ENCODE peak calls at places on chromosome 6, in nine cellular contexts. W is sigmoid colon; M is spleen; T is GM23248; F is colonic mucosa; Q is heart right ventricle; H is CD8-positive, alpha-beta T cell; S is bronchial epithelial cell; D is heart left ventricle. B is an unnamed sample.

GRCh38 chr6:80366721-80367120 is 260.2 kb downstream of the BCKDHB start:
- DNase-seq in W (no peak), M (no peak), T (no peak), F (no peak), Q (peak; percentile 72), H (no peak), S (no peak), D (peak; percentile 63), B (no peak)

GRCh38 chr6:119442776-119443184 is 93.2 kb upstream of the MAN1A1 start:
- DNase-seq in W (peak; percentile 80), M (no peak), T (no peak), F (no peak), Q (no peak), H (no peak), S (no peak), D (peak; percentile 20), B (no peak)

GRCh38 chr6:143176090-143177021 is 115.7 kb downstream of the AIG1 start:
- DNase-seq in W (no peak), M (no peak), T (peak; percentile 90), F (no peak), Q (no peak), H (no peak), S (peak; percentile 29), D (no peak), B (no peak)

GRCh38 chr6:27814665-27815424 is 97.4 kb downstream of the OR2B2 start:
- DNase-seq in W (peak; percentile 86), M (peak; percentile 83), T (peak; percentile 85), F (peak; percentile 85), Q (no peak), H (peak; percentile 74), S (peak; percentile 90), D (peak; percentile 70), B (peak; percentile 79)

GRCh38 chr6:63349401-63349800 is 29.6 kb upstream of the LGSN start:
- DNase-seq in W (no peak), M (no peak), T (no peak), F (no peak), Q (no peak), H (no peak), S (no peak), D (no peak), B (no peak)

GRCh38 chr6:153130515-153131036 is 506 bp downstream of the RGS17 start:
- DNase-seq in W (no peak), M (peak; percentile 73), T (peak; percentile 46), F (no peak), Q (no peak), H (no peak), S (no peak), D (no peak), B (no peak)

GRCh38 chr6:132715204-132715603 is 1.3 kb upstream of the VNN1 start:
- DNase-seq in W (no peak), M (no peak), T (peak; percentile 87), F (peak; percentile 47), Q (peak; percentile 18), H (no peak), S (peak; percentile 67), D (peak; percentile 24), B (no peak)

GRCh38 chr6:29739882-29740261 is 16.6 kb downstream of the HLA-F start:
- DNase-seq in W (no peak), M (no peak), T (no peak), F (no peak), Q (no peak), H (no peak), S (no peak), D (no peak), B (no peak)

GRCh38 chr6:150636808-150637207 is 37.1 kb downstream of the PLEKHG1 start:
- DNase-seq in W (no peak), M (no peak), T (no peak), F (no peak), Q (no peak), H (no peak), S (no peak), D (no peak), B (no peak)

GRCh38 chr6:119313937-119314893 is 35.3 kb downstream of the MAN1A1 start:
- DNase-seq in W (no peak), M (no peak), T (no peak), F (no peak), Q (no peak), H (peak; percentile 37), S (no peak), D (no peak), B (no peak)

GRCh38 chr6:113329942-113330897 is 526.9 kb upstream of the MARCKS start:
- DNase-seq in W (no peak), M (no peak), T (no peak), F (no peak), Q (no peak), H (no peak), S (no peak), D (no peak), B (no peak)

DNA sequence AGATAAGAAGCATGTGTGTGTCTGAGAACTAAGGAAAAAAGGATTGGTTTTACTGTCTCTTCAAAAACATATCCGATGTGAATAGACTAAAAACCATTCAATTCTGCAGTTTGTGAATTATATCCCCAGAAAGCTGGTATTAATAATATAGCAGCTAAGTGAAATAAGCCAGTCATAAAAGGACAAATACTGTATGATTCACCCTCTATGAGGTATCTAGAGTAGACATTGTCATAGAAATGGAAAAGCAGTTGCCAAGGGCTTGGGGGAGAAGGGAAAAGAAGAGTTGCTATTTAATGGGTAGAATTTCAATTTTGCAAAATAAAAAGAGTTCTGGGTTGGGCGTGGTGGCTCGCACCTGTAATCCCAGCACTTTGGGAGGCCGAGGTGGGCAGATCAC is 137.5 kb downstream of the ATXN1 start:
- DNase-seq in W (no peak), M (no peak), T (peak; percentile 56), F (no peak), Q (no peak), H (no peak), S (peak; percentile 6), D (no peak), B (no peak)
- H3K4me3 ChIP-seq in W (no peak overlapping the region), M (no peak overlapping the region), T (no peak overlapping the region), F (no peak overlapping the region), Q (no peak overlapping the region), H (no peak overlapping the region), S (no peak overlapping the region), D (no peak overlapping the region), B (no peak overlapping the region)

DNA sequence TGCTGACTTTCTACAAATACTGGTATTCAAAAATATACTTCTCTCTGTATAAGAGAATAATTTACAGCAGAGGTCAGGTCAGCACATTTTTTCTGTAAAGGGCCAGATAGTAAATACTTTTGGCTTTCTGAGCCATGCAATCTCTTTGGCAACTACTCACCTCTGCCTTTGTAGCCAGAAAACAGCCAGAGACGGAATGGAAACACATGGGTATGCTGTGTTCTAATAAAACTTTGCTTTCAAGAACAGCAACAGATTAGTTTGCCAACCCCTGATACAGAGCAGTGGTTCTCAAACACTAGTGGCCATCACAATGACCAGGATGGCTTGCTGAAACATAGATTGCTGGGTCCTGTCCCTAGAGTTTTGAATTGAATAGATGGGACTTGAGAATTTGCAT is 46.3 kb downstream of the SYCP2L start:
- DNase-seq in W (no peak), M (no peak), T (no peak), F (no peak), Q (no peak), H (no peak), S (no peak), D (no peak), B (no peak)
- H3K36me3 ChIP-seq in W (no peaks in the 10 kb centered on the region), M (no peaks in the 10 kb centered on the region), T (no peaks in the 10 kb centered on the region), F (no peaks in the 10 kb centered on the region), Q (no peaks in the 10 kb centered on the region), H (no peaks in the 10 kb centered on the region), S (no peaks in the 10 kb centered on the region), D (no peaks in the 10 kb centered on the region), B (peaks cover 1% of the 10 kb centered on the region)

DNA sequence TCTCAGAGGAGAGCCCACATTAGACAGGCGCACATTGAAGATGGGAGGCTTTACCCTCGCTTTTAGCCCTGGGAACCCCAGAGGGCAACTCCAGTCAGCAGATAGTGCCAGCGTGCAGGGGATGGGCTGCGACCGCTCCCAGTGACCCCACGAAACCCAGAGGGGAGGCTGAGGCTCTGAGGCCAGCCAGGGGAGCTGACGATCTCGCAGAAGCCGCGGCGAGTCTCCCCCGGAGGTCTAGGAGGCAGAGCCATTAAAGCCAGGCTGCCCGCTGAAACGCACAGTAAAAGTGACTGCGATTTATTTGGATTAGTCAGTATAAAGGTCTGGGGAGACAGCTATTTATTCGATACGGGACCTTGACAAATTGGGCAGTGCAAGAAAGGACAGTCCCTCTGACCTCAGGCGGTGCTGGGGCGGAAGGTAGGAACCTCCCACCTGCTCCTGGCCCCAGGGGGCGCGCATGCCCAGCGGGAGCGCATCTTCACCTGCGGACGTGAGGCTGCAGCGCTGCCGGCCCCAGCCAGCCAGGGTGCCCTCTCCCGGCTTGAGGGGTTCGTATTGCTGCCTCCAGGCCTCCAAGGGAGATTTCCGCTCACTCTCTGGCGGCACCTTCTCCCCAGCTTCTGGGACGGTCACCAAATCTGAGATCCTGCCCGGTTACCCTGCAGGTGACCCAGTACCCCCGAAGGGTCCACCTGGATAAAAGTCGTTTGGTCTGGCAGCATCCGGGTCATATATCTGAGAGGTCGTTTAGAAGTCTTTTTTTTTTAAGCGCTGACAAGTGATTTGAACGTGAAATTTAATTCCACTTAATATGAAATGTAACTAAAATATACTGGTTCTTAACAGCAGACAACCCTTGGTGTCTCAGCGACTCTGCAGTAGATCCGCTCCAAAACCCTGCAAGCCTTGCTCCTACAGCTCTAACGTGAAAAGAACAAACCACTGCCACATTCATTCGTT is 34.0 kb upstream of the TCF21 start:
- DNase-seq in W (no peak), M (peak; percentile 65), T (peak; percentile 27), F (no peak), Q (no peak), H (no peak), S (no peak), D (no peak), B (no peak)
- H3K4me3 ChIP-seq in W (peak overlapping the region; percentile 2), M (no peak overlapping the region), T (no peak overlapping the region), F (no peak overlapping the region), Q (peak overlapping the region; percentile 34), H (no peak overlapping the region), S (no peak overlapping the region), D (peak overlapping the region; percentile 14), B (no peak overlapping the region)

GRCh38 chr6:135202821-135203220 is 21.7 kb downstream of the MYB start:
- DNase-seq in W (no peak), M (no peak), T (no peak), F (no peak), Q (no peak), H (no peak), S (no peak), D (no peak), B (no peak)
- H3K36me3 ChIP-seq in W (no peaks in the 10 kb centered on the region), M (no peaks in the 10 kb centered on the region), T (no peaks in the 10 kb centered on the region), F (no peaks in the 10 kb centered on the region), Q (no peaks in the 10 kb centered on the region), H (no peaks in the 10 kb centered on the region), S (no peaks in the 10 kb centered on the region), D (no peaks in the 10 kb centered on the region), B (no peaks in the 10 kb centered on the region)

GRCh38 chr6:4606681-4607025 is 169.6 kb upstream of the CDYL start:
- DNase-seq in W (no peak), M (no peak), T (no peak), F (no peak), Q (no peak), H (no peak), S (no peak), D (no peak), B (no peak)
- H3K4me3 ChIP-seq in W (no peak overlapping the region), M (no peak overlapping the region), T (no peak overlapping the region), F (no peak overlapping the region), Q (no peak overlapping the region), H (no peak overlapping the region), S (no peak overlapping the region), D (no peak overlapping the region), B (no peak overlapping the region)

DNA sequence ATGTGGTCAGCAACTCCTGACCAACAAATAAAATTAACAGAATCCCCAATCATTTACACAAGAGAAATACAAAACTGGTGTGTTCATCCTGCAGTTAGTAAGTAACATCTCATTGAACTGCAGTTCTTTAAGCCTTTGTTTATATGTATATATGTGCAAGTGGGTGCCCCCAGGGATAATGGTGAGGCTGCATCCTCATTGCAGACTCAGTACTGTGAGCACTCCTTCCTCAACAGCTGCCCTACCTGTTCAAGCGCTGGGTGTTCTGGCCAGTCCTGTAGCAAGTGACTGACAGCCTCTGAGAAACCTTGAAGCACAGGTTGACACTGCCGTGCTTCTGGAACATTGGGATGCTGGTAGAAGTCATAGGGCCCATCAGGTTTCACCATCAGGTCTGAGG is 49.8 kb upstream of the LYRM2 start:
- DNase-seq in W (no peak), M (no peak), T (no peak), F (no peak), Q (no peak), H (no peak), S (no peak), D (no peak), B (no peak)
- H3K36me3 ChIP-seq in W (peaks cover 31% of the 10 kb centered on the region), M (peaks cover 83% of the 10 kb centered on the region), T (peaks cover 32% of the 10 kb centered on the region), F (peaks cover 16% of the 10 kb centered on the region), Q (peaks cover 45% of the 10 kb centered on the region), H (peaks cover 64% of the 10 kb centered on the region), S (peaks cover 25% of the 10 kb centered on the region), D (no peaks in the 10 kb centered on the region), B (peaks cover 48% of the 10 kb centered on the region)